ENCODE peak calls at places on chromosomes 13 and 19, in six cellular contexts. O is CD4-positive, alpha-beta memory T cell; A is neuronal stem cell; Z is tibial nerve; J is tibial artery; I is foreskin fibroblast. X is an unnamed sample.

GRCh38 chr19:33100894-33101644 is 20.1 kb downstream of the GPATCH1 start:
- DNase-seq in O (no peak), A (no peak), Z (no peak), J (no peak), I (no peak), X (no peak)

GRCh38 chr13:77065456-77066147 is 38.6 kb upstream of the FBXL3 start:
- DNase-seq in O (no peak), A (no peak), Z (no peak), J (no peak), I (no peak), X (no peak)

GRCh38 chr13:46097015-46097414 is 7.8 kb downstream of the CPB2 start:
- DNase-seq in O (no peak), A (no peak), Z (no peak), J (no peak), I (peak), X (no peak)

GRCh38 chr13:47326061-47326460 is 429.2 kb upstream of the HTR2A start:
- DNase-seq in O (no peak), A (no peak), Z (no peak), J (no peak), I (peak), X (no peak)

GRCh38 chr13:95440441-95441088 is 112.0 kb upstream of the CLDN10 start:
- DNase-seq in O (no peak), A (no peak), Z (no peak), J (no peak), I (no peak), X (no peak)

GRCh38 chr13:82713681-82714405 is 1168.4 kb downstream of the SLITRK1 start:
- DNase-seq in O (no peak), A (no peak), Z (no peak), J (no peak), I (peak), X (no peak)

GRCh38 chr13:45178349-45179142 is 22.3 kb downstream of the KCTD4 start:
- DNase-seq in O (no peak), A (no peak), Z (no peak), J (no peak), I (peak), X (no peak)

GRCh38 chr19:44808463-44809371 is at the start of gene BCAM:
- DNase-seq in O (no peak), A (peak), Z (peak), J (peak), I (peak), X (no peak)

GRCh38 chr13:111049791-111050538 is 65.1 kb upstream of the ARHGEF7 start:
- DNase-seq in O (no peak), A (no peak), Z (peak), J (peak), I (peak), X (no peak)

GRCh38 chr13:36880961-36881360 is 39.1 kb downstream of the SMAD9 start:
- DNase-seq in O (no peak), A (no peak), Z (no peak), J (no peak), I (no peak), X (no peak)

GRCh38 chr13:110338441-110339101 is 31.5 kb downstream of the COL4A2 start:
- DNase-seq in O (no peak), A (peak), Z (peak), J (peak), I (peak), X (no peak)

GRCh38 chr19:17658666-17659065 is 29.5 kb downstream of the UNC13A start:
- DNase-seq in O (no peak), A (no peak), Z (no peak), J (no peak), I (peak), X (no peak)

GRCh38 chr19:43526884-43527859 is at the start of gene ETHE1:
- DNase-seq in O (peak), A (peak), Z (peak), J (peak), I (peak), X (peak)

GRCh38 chr19:900302-901111 is 7.2 kb downstream of the RNU6-9 start:
- DNase-seq in O (peak), A (no peak), Z (no peak), J (no peak), I (no peak), X (no peak)

GRCh38 chr19:33290956-33291622 is 11.2 kb downstream of the CEBPA start:
- DNase-seq in O (no peak), A (no peak), Z (no peak), J (no peak), I (no peak), X (no peak)

GRCh38 chr19:45885556-45886426 is at the start of gene IRF2BP1:
- DNase-seq in O (peak), A (peak), Z (peak), J (peak), I (peak), X (peak)

GRCh38 chr13:110185696-110186095 is 121.3 kb downstream of the COL4A1 start:
- DNase-seq in O (no peak), A (no peak), Z (no peak), J (no peak), I (no peak), X (no peak)

GRCh38 chr19:47380559-47380958 is 31.4 kb downstream of the DHX34 start:
- DNase-seq in O (no peak), A (no peak), Z (no peak), J (no peak), I (no peak), X (no peak)

GRCh38 chr19:47377801-47378200 is 28.7 kb downstream of the DHX34 start:
- DNase-seq in O (no peak), A (no peak), Z (no peak), J (no peak), I (no peak), X (no peak)

GRCh38 chr19:47381121-47381520 is 32.0 kb downstream of the DHX34 start:
- DNase-seq in O (no peak), A (no peak), Z (no peak), J (no peak), I (no peak), X (no peak)

GRCh38 chr19:47378246-47378645 is 29.1 kb downstream of the DHX34 start:
- DNase-seq in O (no peak), A (no peak), Z (no peak), J (no peak), I (no peak), X (no peak)

DNA sequence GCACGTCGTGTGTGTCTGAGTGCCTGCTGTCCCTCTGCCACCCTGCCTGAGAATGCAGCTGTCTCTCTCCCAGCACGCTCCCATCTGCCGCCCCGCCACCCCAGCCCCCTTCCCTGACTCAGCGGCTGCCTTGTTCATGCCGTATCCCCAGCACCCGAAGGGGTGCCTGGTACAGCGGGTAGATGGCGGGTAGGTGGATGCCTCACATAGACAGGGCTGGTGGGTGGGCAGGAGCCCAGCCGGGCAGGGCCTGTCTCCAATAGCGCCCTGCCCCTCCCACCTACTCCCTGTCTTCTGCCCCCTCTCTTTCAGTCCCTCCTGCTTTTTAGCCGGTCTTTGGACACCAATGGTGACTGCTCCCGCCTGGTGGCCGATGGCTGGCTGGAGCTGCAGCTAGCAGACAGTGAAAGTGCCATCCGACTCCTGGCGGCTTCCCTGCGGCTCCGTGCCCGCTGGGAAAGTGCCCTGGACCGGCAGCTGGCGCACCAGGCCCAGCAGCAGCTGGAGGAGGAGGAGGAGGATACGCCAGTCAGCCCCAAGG is 30.4 kb downstream of the DHX34 start:
- DNase-seq in O (no peak), A (no peak), Z (no peak), J (no peak), I (no peak), X (no peak)
- H3K4me3 ChIP-seq in O (no peak), A (peak), Z (no peak), J (no peak), I (no peak), X (no peak)

GRCh38 chr13:106567421-106568224 is at the start of gene ARGLU1:
- DNase-seq in O (peak), A (peak), Z (peak), J (peak), I (peak), X (peak)
- H3K4me3 ChIP-seq in O (peak), A (peak), Z (peak), J (peak), I (peak), X (peak)

GRCh38 chr19:2464389-2464788 is 7.6 kb upstream of the LMNB2 start:
- DNase-seq in O (no peak), A (no peak), Z (no peak), J (no peak), I (peak), X (no peak)

GRCh38 chr19:2458054-2458453 is 1.3 kb upstream of the LMNB2 start:
- DNase-seq in O (no peak), A (no peak), Z (no peak), J (no peak), I (no peak), X (no peak)

GRCh38 chr19:2460245-2460644 is 3.5 kb upstream of the LMNB2 start:
- DNase-seq in O (no peak), A (no peak), Z (no peak), J (no peak), I (no peak), X (no peak)

GRCh38 chr19:2461751-2462634 is 5.2 kb upstream of the LMNB2 start:
- DNase-seq in O (peak), A (peak), Z (no peak), J (peak), I (peak), X (peak)

GRCh38 chr19:2462635-2463421 is 6.1 kb upstream of the LMNB2 start:
- DNase-seq in O (no peak), A (peak), Z (peak), J (peak), I (peak), X (peak)
- H3K4me3 ChIP-seq in O (no peak), A (peak), Z (peak), J (peak), I (peak), X (no peak)

GRCh38 chr13:80297503-80297902 is 43.4 kb downstream of the SPRY2 start:
- DNase-seq in O (no peak), A (no peak), Z (no peak), J (no peak), I (no peak), X (no peak)

GRCh38 chr13:80297094-80297493 is 43.8 kb downstream of the SPRY2 start:
- DNase-seq in O (no peak), A (no peak), Z (no peak), J (no peak), I (no peak), X (no peak)

GRCh38 chr13:80299046-80299445 is 41.9 kb downstream of the SPRY2 start:
- DNase-seq in O (no peak), A (no peak), Z (no peak), J (no peak), I (no peak), X (no peak)

GRCh38 chr13:80296638-80297037 is 44.3 kb downstream of the SPRY2 start:
- DNase-seq in O (no peak), A (no peak), Z (no peak), J (no peak), I (no peak), X (no peak)
- H3K4me3 ChIP-seq in O (no peak), A (no peak), Z (no peak), J (no peak), I (no peak), X (no peak)

GRCh38 chr13:48667136-48667535 is 13.4 kb downstream of the CYSLTR2 start:
- DNase-seq in O (no peak), A (no peak), Z (no peak), J (no peak), I (no peak), X (no peak)
- H3K4me3 ChIP-seq in O (no peak), A (peak), Z (no peak), J (no peak), I (no peak), X (no peak)